ENCODE peak calls at places on chromosomes 7 and 10, in ten cellular contexts. One of them, this sample, is unnamed.

GRCh38 chr7:99102809-99103690 is 40.9 kb downstream of the SMURF1 start:
- DNase-seq in transverse colon: no peak
- DNase-seq in Panc1: peak
- DNase-seq in kidney epithelial cell: no peak
- DNase-seq in colonic mucosa: no peak
- DNase-seq in thoracic aorta: no peak
- DNase-seq in AG10803: peak
- DNase-seq in uterus: no peak
- DNase-seq in tibial artery: no peak
- DNase-seq in HepG2: no peak
- DNase-seq in this sample: no peak

GRCh38 chr10:87622290-87623004 is 37.2 kb upstream of the PAPSS2 start:
- DNase-seq in thoracic aorta: no peak
- DNase-seq in kidney epithelial cell: no peak
- DNase-seq in tibial artery: no peak
- DNase-seq in uterus: no peak
- DNase-seq in colonic mucosa: no peak
- DNase-seq in Panc1: no peak
- DNase-seq in AG10803: no peak
- DNase-seq in HepG2: no peak
- DNase-seq in transverse colon: no peak
- DNase-seq in this sample: no peak

GRCh38 chr7:39969431-39969830 is 19.4 kb downstream of the CDK13 start:
- DNase-seq in uterus: no peak
- DNase-seq in HepG2: no peak
- DNase-seq in Panc1: no peak
- DNase-seq in thoracic aorta: no peak
- DNase-seq in AG10803: peak
- DNase-seq in kidney epithelial cell: no peak
- DNase-seq in colonic mucosa: no peak
- DNase-seq in transverse colon: no peak
- DNase-seq in tibial artery: no peak
- DNase-seq in this sample: no peak

GRCh38 chr7:145092766-145093165 is 256.9 kb upstream of the TPK1 start:
- DNase-seq in kidney epithelial cell: no peak
- DNase-seq in transverse colon: no peak
- DNase-seq in colonic mucosa: no peak
- DNase-seq in Panc1: no peak
- DNase-seq in uterus: no peak
- DNase-seq in tibial artery: no peak
- DNase-seq in HepG2: no peak
- DNase-seq in AG10803: no peak
- DNase-seq in thoracic aorta: no peak
- DNase-seq in this sample: no peak

GRCh38 chr10:67965456-67965855 is 81.0 kb downstream of the SIRT1 start:
- DNase-seq in tibial artery: no peak
- DNase-seq in HepG2: no peak
- DNase-seq in uterus: no peak
- DNase-seq in AG10803: no peak
- DNase-seq in colonic mucosa: no peak
- DNase-seq in transverse colon: no peak
- DNase-seq in kidney epithelial cell: no peak
- DNase-seq in thoracic aorta: no peak
- DNase-seq in Panc1: no peak
- DNase-seq in this sample: no peak

GRCh38 chr7:108135446-108136190 is 5.5 kb upstream of the LAMB4 start:
- DNase-seq in Panc1: no peak
- DNase-seq in thoracic aorta: no peak
- DNase-seq in transverse colon: no peak
- DNase-seq in uterus: no peak
- DNase-seq in AG10803: no peak
- DNase-seq in colonic mucosa: no peak
- DNase-seq in HepG2: no peak
- DNase-seq in kidney epithelial cell: no peak
- DNase-seq in tibial artery: no peak
- DNase-seq in this sample: no peak

GRCh38 chr10:3811331-3811870 is 26.4 kb upstream of the KLF6 start:
- DNase-seq in AG10803: peak
- DNase-seq in transverse colon: peak
- DNase-seq in colonic mucosa: no peak
- DNase-seq in HepG2: no peak
- DNase-seq in tibial artery: no peak
- DNase-seq in thoracic aorta: no peak
- DNase-seq in kidney epithelial cell: peak
- DNase-seq in Panc1: no peak
- DNase-seq in uterus: no peak
- DNase-seq in this sample: no peak

GRCh38 chr10:10942441-10942840 is 75.2 kb upstream of the CELF2 start:
- DNase-seq in thoracic aorta: no peak
- DNase-seq in uterus: no peak
- DNase-seq in tibial artery: no peak
- DNase-seq in AG10803: no peak
- DNase-seq in HepG2: no peak
- DNase-seq in kidney epithelial cell: no peak
- DNase-seq in Panc1: no peak
- DNase-seq in transverse colon: no peak
- DNase-seq in colonic mucosa: no peak
- DNase-seq in this sample: no peak

GRCh38 chr7:28348631-28349030 is 63.7 kb upstream of the CREB5 start:
- DNase-seq in HepG2: no peak
- DNase-seq in Panc1: no peak
- DNase-seq in AG10803: peak
- DNase-seq in kidney epithelial cell: no peak
- DNase-seq in uterus: peak
- DNase-seq in colonic mucosa: no peak
- DNase-seq in transverse colon: no peak
- DNase-seq in tibial artery: no peak
- DNase-seq in thoracic aorta: no peak
- DNase-seq in this sample: no peak

GRCh38 chr7:449249-450019 is 70.2 kb downstream of the PDGFA start:
- DNase-seq in Panc1: no peak
- DNase-seq in transverse colon: no peak
- DNase-seq in thoracic aorta: no peak
- DNase-seq in uterus: no peak
- DNase-seq in colonic mucosa: no peak
- DNase-seq in AG10803: no peak
- DNase-seq in HepG2: no peak
- DNase-seq in kidney epithelial cell: no peak
- DNase-seq in tibial artery: no peak
- DNase-seq in this sample: no peak

GRCh38 chr10:88980836-88981235 is 9.8 kb upstream of the FAS start:
- DNase-seq in Panc1: no peak
- DNase-seq in thoracic aorta: no peak
- DNase-seq in AG10803: no peak
- DNase-seq in tibial artery: no peak
- DNase-seq in HepG2: no peak
- DNase-seq in kidney epithelial cell: no peak
- DNase-seq in uterus: no peak
- DNase-seq in transverse colon: no peak
- DNase-seq in colonic mucosa: no peak
- DNase-seq in this sample: no peak

GRCh38 chr7:137462074-137462715 is 118.7 kb upstream of the PTN start:
- DNase-seq in uterus: no peak
- DNase-seq in Panc1: no peak
- DNase-seq in tibial artery: no peak
- DNase-seq in HepG2: no peak
- DNase-seq in transverse colon: no peak
- DNase-seq in colonic mucosa: no peak
- DNase-seq in kidney epithelial cell: no peak
- DNase-seq in AG10803: peak
- DNase-seq in thoracic aorta: no peak
- DNase-seq in this sample: no peak

GRCh38 chr10:112955736-112956421 is 5.8 kb downstream of the TCF7L2 start:
- DNase-seq in colonic mucosa: peak
- DNase-seq in AG10803: peak
- DNase-seq in tibial artery: no peak
- DNase-seq in HepG2: no peak
- DNase-seq in uterus: peak
- DNase-seq in Panc1: no peak
- DNase-seq in kidney epithelial cell: no peak
- DNase-seq in thoracic aorta: no peak
- DNase-seq in transverse colon: peak
- DNase-seq in this sample: no peak

GRCh38 chr7:45028920-45029344 is 28.9 kb downstream of the CCM2 start:
- DNase-seq in uterus: no peak
- DNase-seq in colonic mucosa: no peak
- DNase-seq in tibial artery: no peak
- DNase-seq in HepG2: no peak
- DNase-seq in thoracic aorta: no peak
- DNase-seq in Panc1: no peak
- DNase-seq in kidney epithelial cell: no peak
- DNase-seq in AG10803: no peak
- DNase-seq in transverse colon: no peak
- DNase-seq in this sample: no peak

GRCh38 chr10:52400564-52400963 is 86.5 kb downstream of the DKK1 start:
- DNase-seq in tibial artery: no peak
- DNase-seq in colonic mucosa: no peak
- DNase-seq in uterus: no peak
- DNase-seq in AG10803: no peak
- DNase-seq in Panc1: no peak
- DNase-seq in HepG2: no peak
- DNase-seq in transverse colon: no peak
- DNase-seq in thoracic aorta: no peak
- DNase-seq in kidney epithelial cell: no peak
- DNase-seq in this sample: no peak

GRCh38 chr10:63268798-63269503 is 135.8 kb downstream of the NRBF2 start:
- DNase-seq in transverse colon: peak
- DNase-seq in uterus: peak
- DNase-seq in AG10803: peak
- DNase-seq in thoracic aorta: peak
- DNase-seq in kidney epithelial cell: peak
- DNase-seq in colonic mucosa: peak
- DNase-seq in tibial artery: peak
- DNase-seq in HepG2: peak
- DNase-seq in Panc1: peak
- DNase-seq in this sample: peak
- TF ChIP-seq CTCF in transverse colon: peak
- TF ChIP-seq CTCF in uterus: peak
- TF ChIP-seq CTCF in AG10803: peak
- TF ChIP-seq CTCF in thoracic aorta: peak
- TF ChIP-seq CTCF in kidney epithelial cell: peak
- TF ChIP-seq CTCF in colonic mucosa: peak
- TF ChIP-seq CTCF in tibial artery: peak
- TF ChIP-seq CTCF in HepG2: no peak
- TF ChIP-seq CTCF in Panc1: no peak
- TF ChIP-seq CTCF in this sample: peak

DNA sequence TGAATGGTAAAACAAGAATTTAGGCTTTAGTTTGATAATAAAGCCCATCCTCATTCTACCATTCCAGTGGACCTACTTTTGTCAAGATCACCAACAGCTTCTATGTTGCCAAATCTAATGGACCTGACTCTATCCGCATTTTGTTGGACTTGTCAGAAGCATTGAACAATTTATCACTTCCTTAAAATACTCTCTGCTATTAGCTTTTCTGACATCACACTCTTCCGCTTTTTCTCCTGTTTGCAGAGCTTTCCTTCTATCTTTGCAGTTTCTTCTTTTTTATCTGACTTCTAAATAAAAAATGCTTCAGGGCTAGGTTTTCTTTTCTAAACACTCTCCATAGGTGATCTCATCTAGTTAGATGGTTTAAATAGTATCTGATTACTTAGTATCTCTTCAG is 42.7 kb upstream of the SMIM30 start:
- DNase-seq in thoracic aorta: no peak
- DNase-seq in kidney epithelial cell: no peak
- DNase-seq in uterus: no peak
- DNase-seq in transverse colon: no peak
- DNase-seq in colonic mucosa: no peak
- DNase-seq in tibial artery: no peak
- DNase-seq in HepG2: no peak
- DNase-seq in Panc1: no peak
- DNase-seq in AG10803: no peak
- DNase-seq in this sample: no peak
- H3K4me3 ChIP-seq in thoracic aorta: no peak
- H3K4me3 ChIP-seq in kidney epithelial cell: no peak
- H3K4me3 ChIP-seq in uterus: no peak
- H3K4me3 ChIP-seq in transverse colon: no peak
- H3K4me3 ChIP-seq in colonic mucosa: no peak
- H3K4me3 ChIP-seq in tibial artery: no peak
- H3K4me3 ChIP-seq in HepG2: no peak
- H3K4me3 ChIP-seq in Panc1: no peak
- H3K4me3 ChIP-seq in AG10803: no peak
- H3K4me3 ChIP-seq in this sample: no peak

GRCh38 chr10:110651044-110651958 is 7.2 kb downstream of the RBM20 start:
- DNase-seq in tibial artery: no peak
- DNase-seq in kidney epithelial cell: peak
- DNase-seq in uterus: no peak
- DNase-seq in Panc1: no peak
- DNase-seq in transverse colon: no peak
- DNase-seq in HepG2: no peak
- DNase-seq in thoracic aorta: no peak
- DNase-seq in colonic mucosa: no peak
- DNase-seq in AG10803: peak
- DNase-seq in this sample: peak

GRCh38 chr10:110652475-110653118 is 8.5 kb downstream of the RBM20 start:
- DNase-seq in AG10803: no peak
- DNase-seq in kidney epithelial cell: no peak
- DNase-seq in tibial artery: no peak
- DNase-seq in thoracic aorta: no peak
- DNase-seq in Panc1: no peak
- DNase-seq in uterus: no peak
- DNase-seq in colonic mucosa: no peak
- DNase-seq in transverse colon: no peak
- DNase-seq in HepG2: no peak
- DNase-seq in this sample: no peak

GRCh38 chr10:110648743-110649651 is 4.9 kb downstream of the RBM20 start:
- DNase-seq in uterus: no peak
- DNase-seq in thoracic aorta: no peak
- DNase-seq in colonic mucosa: no peak
- DNase-seq in HepG2: no peak
- DNase-seq in kidney epithelial cell: no peak
- DNase-seq in AG10803: no peak
- DNase-seq in Panc1: no peak
- DNase-seq in tibial artery: no peak
- DNase-seq in transverse colon: no peak
- DNase-seq in this sample: no peak

GRCh38 chr10:110649652-110650264 is 5.6 kb downstream of the RBM20 start:
- DNase-seq in HepG2: no peak
- DNase-seq in thoracic aorta: no peak
- DNase-seq in kidney epithelial cell: no peak
- DNase-seq in uterus: no peak
- DNase-seq in tibial artery: no peak
- DNase-seq in Panc1: no peak
- DNase-seq in colonic mucosa: no peak
- DNase-seq in AG10803: peak
- DNase-seq in transverse colon: no peak
- DNase-seq in this sample: no peak

GRCh38 chr10:110650265-110650668 is 6.1 kb downstream of the RBM20 start:
- DNase-seq in colonic mucosa: no peak
- DNase-seq in transverse colon: no peak
- DNase-seq in AG10803: no peak
- DNase-seq in kidney epithelial cell: no peak
- DNase-seq in uterus: no peak
- DNase-seq in HepG2: no peak
- DNase-seq in Panc1: no peak
- DNase-seq in tibial artery: no peak
- DNase-seq in thoracic aorta: no peak
- DNase-seq in this sample: no peak
- TF ChIP-seq CTCF in colonic mucosa: no peak
- TF ChIP-seq CTCF in transverse colon: no peak
- TF ChIP-seq CTCF in AG10803: no peak
- TF ChIP-seq CTCF in kidney epithelial cell: no peak
- TF ChIP-seq CTCF in uterus: no peak
- TF ChIP-seq CTCF in HepG2: no peak
- TF ChIP-seq CTCF in Panc1: no peak
- TF ChIP-seq CTCF in tibial artery: no peak
- TF ChIP-seq CTCF in thoracic aorta: no peak
- TF ChIP-seq CTCF in this sample: no peak

GRCh38 chr7:26863504-26864308 is 684 bp downstream of the SKAP2 start:
- DNase-seq in uterus: no peak
- DNase-seq in transverse colon: no peak
- DNase-seq in colonic mucosa: no peak
- DNase-seq in AG10803: peak
- DNase-seq in thoracic aorta: no peak
- DNase-seq in kidney epithelial cell: no peak
- DNase-seq in Panc1: no peak
- DNase-seq in tibial artery: no peak
- DNase-seq in HepG2: peak
- DNase-seq in this sample: no peak
- H3K4me3 ChIP-seq in uterus: peak
- H3K4me3 ChIP-seq in transverse colon: peak
- H3K4me3 ChIP-seq in colonic mucosa: peak
- H3K4me3 ChIP-seq in AG10803: peak
- H3K4me3 ChIP-seq in thoracic aorta: peak
- H3K4me3 ChIP-seq in kidney epithelial cell: peak
- H3K4me3 ChIP-seq in Panc1: peak
- H3K4me3 ChIP-seq in tibial artery: peak
- H3K4me3 ChIP-seq in HepG2: peak
- H3K4me3 ChIP-seq in this sample: peak

This sample was measured in HFF-Myc.